ENCODE peak calls at places on chromosomes 3 and 15, in eight cellular contexts. X, P, R, S, U, G, W and D are unnamed samples.

GRCh38 chr3:126117212-126117611 is 33.3 kb upstream of the SLC41A3 start:
- DNase-seq in X (no peak), S (no peak), P (no peak), R (no peak), G (no peak), U (no peak), W (peak), D (no peak)

GRCh38 chr3:53457068-53457467 is 37.3 kb upstream of the CACNA1D start:
- DNase-seq in X (no peak), G (no peak), R (no peak), S (no peak), U (no peak), W (no peak), P (no peak), D (no peak)

GRCh38 chr15:80801891-80802680 is 22.9 kb downstream of the CEMIP start:
- DNase-seq in W (no peak), X (no peak), G (no peak), R (no peak), S (no peak), U (no peak), P (no peak), D (no peak)

GRCh38 chr3:153513236-153513635 is 351.2 kb downstream of the RAP2B start:
- DNase-seq in R (peak), X (no peak), S (peak), W (no peak), G (peak), U (peak), P (no peak), D (no peak)

GRCh38 chr3:101518421-101518871 is 5.4 kb upstream of the SENP7 start:
- DNase-seq in P (no peak), X (peak), W (no peak), U (no peak), G (peak), R (peak), S (no peak), D (peak)

GRCh38 chr15:28889346-28889745 is 3.6 kb downstream of the APBA2 start:
- DNase-seq in X (no peak), R (no peak), S (no peak), W (no peak), U (no peak), G (no peak), P (no peak), D (no peak)

GRCh38 chr3:44554626-44555592 is at the start of gene ZKSCAN7:
- DNase-seq in P (peak), W (peak), G (peak), S (peak), U (peak), R (peak), X (peak), D (peak)

GRCh38 chr3:25663324-25664065 is 1.2 kb downstream of the TOP2B start:
- DNase-seq in G (peak), X (peak), R (peak), P (no peak), S (peak), W (no peak), U (no peak), D (peak)

GRCh38 chr3:54999801-55000200 is 71.9 kb upstream of the LRTM1 start:
- DNase-seq in W (no peak), G (no peak), X (no peak), P (no peak), S (no peak), U (no peak), R (no peak), D (no peak)

GRCh38 chr3:151210676-151211381 is 7.8 kb upstream of the GPR171 start:
- DNase-seq in G (peak), P (no peak), R (peak), W (no peak), U (peak), X (no peak), S (no peak), D (no peak)
- TF ChIP-seq CTCF in G (peak), P (no peak), R (no peak), W (no peak), U (peak), X (peak), S (no peak), D (peak)

DNA sequence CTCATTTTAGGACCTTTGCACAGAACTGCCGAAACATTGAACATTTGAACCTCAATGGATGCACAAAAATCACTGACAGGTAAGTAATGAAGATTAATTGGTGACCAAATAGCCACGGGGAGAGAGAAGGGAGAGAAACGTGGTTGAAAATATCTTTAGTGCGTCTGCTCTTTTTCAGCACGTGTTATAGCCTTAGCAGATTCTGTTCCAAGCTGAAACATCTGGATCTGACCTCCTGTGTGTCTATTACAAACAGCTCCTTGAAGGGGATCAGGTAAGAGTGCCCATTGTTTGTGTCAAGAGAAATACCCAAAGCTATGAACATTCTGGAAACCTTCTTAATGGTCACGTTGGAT is 67.1 kb downstream of the UBP1 start:
- DNase-seq in U (no peak), R (no peak), S (no peak), G (no peak), P (no peak), W (no peak), X (no peak), D (no peak)
- TF ChIP-seq CTCF in U (no peak), R (no peak), S (no peak), G (no peak), P (no peak), W (no peak), X (no peak), D (no peak)

GRCh38 chr15:19987389-19988048 is 554.1 kb downstream of the GOLGA6L6 start:
- DNase-seq in R (no peak), W (no peak), G (no peak), P (no peak), S (no peak), X (no peak), U (no peak), D (no peak)
- TF ChIP-seq CTCF in R (no peak), W (no peak), G (no peak), P (no peak), S (no peak), X (peak), U (peak), D (no peak)

GRCh38 chr3:21390856-21391255 is 360.2 kb downstream of the ZNF385D start:
- DNase-seq in U (peak), G (no peak), S (no peak), X (no peak), P (no peak), W (no peak), R (peak), D (no peak)

GRCh38 chr3:21392521-21392920 is 358.5 kb downstream of the ZNF385D start:
- DNase-seq in R (no peak), S (no peak), W (no peak), P (no peak), G (no peak), U (no peak), X (no peak), D (no peak)

GRCh38 chr3:21398461-21398860 is 352.5 kb downstream of the ZNF385D start:
- DNase-seq in U (no peak), R (no peak), W (no peak), G (no peak), P (no peak), S (no peak), X (no peak), D (no peak)

GRCh38 chr3:21390136-21390535 is 360.9 kb downstream of the ZNF385D start:
- DNase-seq in G (no peak), U (peak), W (no peak), S (no peak), R (no peak), X (no peak), P (no peak), D (no peak)

DNA sequence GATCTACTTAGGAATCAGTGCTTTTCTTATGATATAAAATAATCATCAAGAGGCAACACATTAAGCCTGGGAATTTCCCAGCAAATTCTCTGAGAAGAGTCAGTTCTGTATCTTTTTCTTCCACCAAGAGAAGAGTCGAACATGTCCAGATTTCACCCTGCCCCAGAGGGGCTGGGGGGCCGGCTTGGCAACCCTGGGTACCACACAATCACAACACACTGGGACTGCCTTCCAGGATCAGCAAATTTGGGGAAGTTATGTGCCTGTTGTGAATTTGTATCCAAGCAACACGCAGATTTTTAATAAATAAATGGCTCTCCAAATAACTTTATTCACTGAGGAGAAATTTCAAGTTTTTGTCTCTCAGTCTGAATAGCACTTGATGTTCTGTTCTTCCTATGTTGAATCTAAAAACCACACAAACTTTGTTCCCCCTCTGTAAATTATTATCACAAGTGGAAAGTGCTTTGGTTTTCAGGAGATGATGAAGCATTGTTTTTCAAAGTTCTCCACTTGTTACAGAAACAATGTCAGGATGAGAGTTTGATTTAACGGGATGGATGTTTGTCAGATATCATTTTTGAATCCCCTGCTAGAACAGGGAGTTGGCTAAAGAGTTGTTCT is 357.2 kb downstream of the ZNF385D start:
- DNase-seq in U (no peak), G (no peak), W (no peak), S (no peak), R (no peak), P (no peak), X (no peak), D (no peak)
- TF ChIP-seq CTCF in U (no peak), G (no peak), W (no peak), S (no peak), R (no peak), P (no peak), X (no peak), D (no peak)

DNA sequence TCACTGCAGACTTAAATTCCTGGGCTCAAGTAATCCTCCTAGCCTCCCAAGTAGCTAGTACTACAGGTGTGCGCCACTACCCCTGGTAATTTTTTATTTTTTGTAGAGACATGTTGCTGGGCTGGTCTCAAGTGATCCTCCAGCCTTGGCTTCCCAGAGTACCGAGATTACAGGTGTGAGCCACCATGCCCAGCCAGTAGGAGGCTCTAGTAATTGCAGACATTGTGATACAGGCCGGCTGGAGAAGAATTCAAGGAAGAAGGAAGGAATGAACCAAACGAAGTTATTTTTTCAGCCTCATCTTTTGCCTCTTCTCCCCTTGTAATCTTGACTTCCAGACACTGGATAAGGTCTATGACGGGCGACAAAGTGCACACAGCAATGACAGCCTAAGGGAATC is 3.2 kb upstream of the PPP4R2 start:
- DNase-seq in P (no peak), G (no peak), R (no peak), U (no peak), W (no peak), X (no peak), S (peak), D (no peak)
- TF ChIP-seq CTCF in P (no peak), G (peak), R (peak), U (no peak), W (no peak), X (peak), S (no peak), D (no peak)

GRCh38 chr3:49158792-49159191 is 7.3 kb downstream of the CCDC71 start:
- DNase-seq in P (no peak), R (no peak), U (no peak), W (no peak), G (no peak), S (no peak), X (no peak), D (no peak)

GRCh38 chr3:49157289-49157688 is 8.8 kb downstream of the CCDC71 start:
- DNase-seq in W (no peak), P (no peak), U (no peak), S (no peak), X (no peak), G (no peak), R (no peak), D (no peak)

GRCh38 chr3:49161197-49161596 is 4.9 kb downstream of the CCDC71 start:
- DNase-seq in W (no peak), G (no peak), X (no peak), P (no peak), S (no peak), U (no peak), R (no peak), D (no peak)

GRCh38 chr3:49161808-49162530 is 4.2 kb downstream of the CCDC71 start:
- DNase-seq in X (no peak), S (no peak), W (no peak), U (no peak), R (no peak), G (no peak), P (no peak), D (no peak)

GRCh38 chr3:49158108-49158709 is 7.9 kb downstream of the CCDC71 start:
- DNase-seq in U (peak), P (peak), S (peak), G (peak), X (peak), W (no peak), R (no peak), D (no peak)
- TF ChIP-seq CTCF in U (peak), P (no peak), S (no peak), G (peak), X (peak), W (no peak), R (peak), D (peak)

GRCh38 chr15:74209997-74210573 is 7.5 kb upstream of the STRA6 start:
- DNase-seq in W (no peak), U (peak), R (peak), G (no peak), X (no peak), S (no peak), P (no peak), D (no peak)

GRCh38 chr15:74208901-74209559 is 6.4 kb upstream of the STRA6 start:
- DNase-seq in G (no peak), X (no peak), S (no peak), U (peak), W (no peak), R (peak), P (no peak), D (no peak)

GRCh38 chr15:74208496-74208895 is 5.9 kb upstream of the STRA6 start:
- DNase-seq in S (no peak), U (no peak), G (no peak), W (no peak), R (no peak), P (no peak), X (no peak), D (no peak)

GRCh38 chr15:74210729-74211128 is 8.1 kb upstream of the STRA6 start:
- DNase-seq in R (no peak), S (no peak), G (no peak), W (no peak), U (no peak), P (no peak), X (no peak), D (no peak)

DNA sequence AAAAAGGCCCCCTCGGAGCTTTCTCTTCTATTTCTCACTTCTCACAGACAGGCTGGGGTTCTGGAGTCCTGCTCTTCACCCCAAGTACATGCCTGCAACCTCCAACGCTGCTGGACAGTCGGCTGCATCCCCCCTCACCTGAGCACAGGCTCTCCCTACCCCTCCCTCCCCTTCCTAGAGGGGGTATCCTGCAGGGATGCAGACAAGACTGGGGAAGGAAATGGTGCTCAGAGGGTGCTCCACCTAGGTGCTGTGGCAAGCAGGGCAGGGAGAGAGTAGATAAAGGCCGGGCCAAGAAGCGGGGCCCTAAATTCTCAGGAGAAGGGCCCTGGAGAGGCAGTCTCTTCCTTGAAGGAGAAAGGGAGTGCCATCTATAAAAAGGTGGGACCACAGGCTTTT is 7.0 kb upstream of the STRA6 start:
- DNase-seq in X (no peak), W (no peak), P (no peak), R (no peak), U (no peak), G (no peak), S (no peak), D (no peak)
- TF ChIP-seq CTCF in X (no peak), W (no peak), P (no peak), R (peak), U (no peak), G (no peak), S (no peak), D (no peak)

DNA sequence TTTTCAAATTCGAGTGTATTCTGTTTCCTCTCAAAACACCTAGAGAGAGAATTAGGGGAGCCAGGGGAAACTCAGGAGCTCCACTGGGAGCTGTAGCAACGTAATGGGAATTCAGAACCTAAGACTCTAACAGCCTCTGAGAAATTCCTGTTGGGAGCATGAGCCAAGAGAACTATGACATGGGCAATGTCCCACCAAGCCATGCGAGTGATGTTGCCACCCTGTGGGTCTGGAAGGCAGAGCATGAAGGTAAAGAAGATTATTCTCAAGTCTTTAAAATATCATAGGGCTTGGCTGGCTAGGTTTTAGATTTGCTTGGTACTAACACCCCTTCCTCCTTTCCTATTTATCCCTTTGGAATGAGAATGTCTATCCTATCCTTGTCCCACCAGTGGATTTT is 392.6 kb upstream of the ADAMTS9 start:
- DNase-seq in U (peak), S (no peak), R (no peak), W (no peak), X (no peak), G (no peak), P (peak), D (no peak)
- TF ChIP-seq CTCF in U (no peak), S (no peak), R (no peak), W (no peak), X (no peak), G (no peak), P (peak), D (no peak)

GRCh38 chr15:38526158-38526557 is 38.5 kb downstream of the RASGRP1 start:
- DNase-seq in G (no peak), U (no peak), R (no peak), W (no peak), X (no peak), P (no peak), S (no peak), D (no peak)
- TF ChIP-seq CTCF in G (no peak), U (no peak), R (no peak), W (no peak), X (no peak), P (no peak), S (no peak), D (no peak)

GRCh38 chr3:50385741-50386140 is 26.4 kb upstream of the TMEM115 start:
- DNase-seq in X (no peak), P (no peak), W (no peak), R (no peak), S (no peak), G (no peak), U (no peak), D (no peak)

GRCh38 chr3:50389368-50389767 is 30.0 kb upstream of the TMEM115 start:
- DNase-seq in R (no peak), U (no peak), W (no peak), P (no peak), S (no peak), G (no peak), X (no peak), D (no peak)

GRCh38 chr3:50390523-50391177 is 31.3 kb upstream of the TMEM115 start:
- DNase-seq in S (no peak), G (no peak), W (no peak), R (no peak), U (no peak), P (peak), X (no peak), D (no peak)

GRCh38 chr3:50388021-50388719 is 28.8 kb upstream of the TMEM115 start:
- DNase-seq in G (peak), U (no peak), R (peak), X (no peak), S (peak), W (no peak), P (no peak), D (no peak)

GRCh38 chr3:50388720-50389352 is 29.5 kb upstream of the TMEM115 start:
- DNase-seq in G (no peak), P (no peak), R (peak), X (no peak), W (no peak), U (no peak), S (no peak), D (no peak)
- TF ChIP-seq CTCF in G (no peak), P (no peak), R (no peak), X (no peak), W (no peak), U (no peak), S (no peak), D (no peak)